ENCODE peak calls at places on chromosome 5, in nine cellular contexts. One of them, this sample, is unnamed.

GRCh38 chr5:73282923-73283322 is 109.9 kb downstream of the TMEM174 start:
- DNase-seq in midbrain: no peak
- DNase-seq in Kasumi-1: no peak
- DNase-seq in A549: no peak
- DNase-seq in naive thymus-derived CD8-positive, alpha-beta T cell: no peak
- DNase-seq in CD8-positive, alpha-beta memory T cell: no peak
- DNase-seq in lower leg skin: no peak
- DNase-seq in islet precursor cell: no peak
- DNase-seq in activated naive CD4-positive, alpha-beta T cell treated with anti-CD3 and anti-CD28 coated beads, Interleukin-2, amount 50 U/mL, for 16 hours: no peak
- DNase-seq in this sample: no peak

GRCh38 chr5:1913578-1913977 is 30.9 kb upstream of the IRX4 start:
- DNase-seq in islet precursor cell: no peak
- DNase-seq in Kasumi-1: no peak
- DNase-seq in A549: no peak
- DNase-seq in midbrain: no peak
- DNase-seq in activated naive CD4-positive, alpha-beta T cell treated with anti-CD3 and anti-CD28 coated beads, Interleukin-2, amount 50 U/mL, for 16 hours: no peak
- DNase-seq in naive thymus-derived CD8-positive, alpha-beta T cell: no peak
- DNase-seq in CD8-positive, alpha-beta memory T cell: no peak
- DNase-seq in lower leg skin: peak; percentile 43
- DNase-seq in this sample: no peak

GRCh38 chr5:61624966-61625681 is 293.1 kb downstream of the ZSWIM6 start:
- DNase-seq in islet precursor cell: no peak
- DNase-seq in naive thymus-derived CD8-positive, alpha-beta T cell: no peak
- DNase-seq in activated naive CD4-positive, alpha-beta T cell treated with anti-CD3 and anti-CD28 coated beads, Interleukin-2, amount 50 U/mL, for 16 hours: no peak
- DNase-seq in lower leg skin: no peak
- DNase-seq in CD8-positive, alpha-beta memory T cell: no peak
- DNase-seq in midbrain: peak; percentile 58
- DNase-seq in A549: no peak
- DNase-seq in Kasumi-1: no peak
- DNase-seq in this sample: no peak

GRCh38 chr5:109939109-109939682 is 249.5 kb downstream of the MAN2A1 start:
- DNase-seq in A549: no peak
- DNase-seq in Kasumi-1: peak; percentile 19
- DNase-seq in activated naive CD4-positive, alpha-beta T cell treated with anti-CD3 and anti-CD28 coated beads, Interleukin-2, amount 50 U/mL, for 16 hours: no peak
- DNase-seq in CD8-positive, alpha-beta memory T cell: no peak
- DNase-seq in midbrain: no peak
- DNase-seq in naive thymus-derived CD8-positive, alpha-beta T cell: no peak
- DNase-seq in lower leg skin: no peak
- DNase-seq in islet precursor cell: no peak
- DNase-seq in this sample: no peak

GRCh38 chr5:65858316-65858715 is 68.1 kb upstream of the ERBIN start:
- DNase-seq in islet precursor cell: no peak
- DNase-seq in Kasumi-1: no peak
- DNase-seq in lower leg skin: no peak
- DNase-seq in midbrain: no peak
- DNase-seq in activated naive CD4-positive, alpha-beta T cell treated with anti-CD3 and anti-CD28 coated beads, Interleukin-2, amount 50 U/mL, for 16 hours: no peak
- DNase-seq in CD8-positive, alpha-beta memory T cell: no peak
- DNase-seq in naive thymus-derived CD8-positive, alpha-beta T cell: no peak
- DNase-seq in A549: no peak
- DNase-seq in this sample: no peak

GRCh38 chr5:170337055-170337454 is 39.5 kb upstream of the LCP2 start:
- DNase-seq in islet precursor cell: no peak
- DNase-seq in naive thymus-derived CD8-positive, alpha-beta T cell: no peak
- DNase-seq in Kasumi-1: peak; percentile 9
- DNase-seq in A549: no peak
- DNase-seq in activated naive CD4-positive, alpha-beta T cell treated with anti-CD3 and anti-CD28 coated beads, Interleukin-2, amount 50 U/mL, for 16 hours: no peak
- DNase-seq in lower leg skin: peak; percentile 20
- DNase-seq in CD8-positive, alpha-beta memory T cell: no peak
- DNase-seq in midbrain: no peak
- DNase-seq in this sample: no peak

GRCh38 chr5:104273725-104274124 is 711.1 kb upstream of the NUDT12 start:
- DNase-seq in naive thymus-derived CD8-positive, alpha-beta T cell: no peak
- DNase-seq in A549: no peak
- DNase-seq in activated naive CD4-positive, alpha-beta T cell treated with anti-CD3 and anti-CD28 coated beads, Interleukin-2, amount 50 U/mL, for 16 hours: no peak
- DNase-seq in islet precursor cell: no peak
- DNase-seq in Kasumi-1: no peak
- DNase-seq in lower leg skin: no peak
- DNase-seq in midbrain: no peak
- DNase-seq in CD8-positive, alpha-beta memory T cell: no peak
- DNase-seq in this sample: no peak

GRCh38 chr5:19923742-19924141 is 64.3 kb downstream of the CDH18 start:
- DNase-seq in lower leg skin: no peak
- DNase-seq in A549: no peak
- DNase-seq in islet precursor cell: no peak
- DNase-seq in naive thymus-derived CD8-positive, alpha-beta T cell: no peak
- DNase-seq in CD8-positive, alpha-beta memory T cell: no peak
- DNase-seq in activated naive CD4-positive, alpha-beta T cell treated with anti-CD3 and anti-CD28 coated beads, Interleukin-2, amount 50 U/mL, for 16 hours: no peak
- DNase-seq in Kasumi-1: no peak
- DNase-seq in midbrain: no peak
- DNase-seq in this sample: no peak

GRCh38 chr5:43036409-43036808 is 3.7 kb downstream of the ANXA2R start:
- DNase-seq in lower leg skin: no peak
- DNase-seq in CD8-positive, alpha-beta memory T cell: no peak
- DNase-seq in A549: no peak
- DNase-seq in islet precursor cell: no peak
- DNase-seq in Kasumi-1: no peak
- DNase-seq in activated naive CD4-positive, alpha-beta T cell treated with anti-CD3 and anti-CD28 coated beads, Interleukin-2, amount 50 U/mL, for 16 hours: no peak
- DNase-seq in naive thymus-derived CD8-positive, alpha-beta T cell: no peak
- DNase-seq in midbrain: no peak
- DNase-seq in this sample: no peak

GRCh38 chr5:79488058-79488457 is 25.9 kb downstream of the HOMER1 start:
- DNase-seq in A549: no peak
- DNase-seq in islet precursor cell: peak; percentile 60
- DNase-seq in lower leg skin: no peak
- DNase-seq in Kasumi-1: no peak
- DNase-seq in activated naive CD4-positive, alpha-beta T cell treated with anti-CD3 and anti-CD28 coated beads, Interleukin-2, amount 50 U/mL, for 16 hours: no peak
- DNase-seq in midbrain: no peak
- DNase-seq in CD8-positive, alpha-beta memory T cell: no peak
- DNase-seq in naive thymus-derived CD8-positive, alpha-beta T cell: no peak
- DNase-seq in this sample: no peak

GRCh38 chr5:8831854-8832253 is 714.0 kb downstream of the SEMA5A start:
- DNase-seq in Kasumi-1: no peak
- DNase-seq in activated naive CD4-positive, alpha-beta T cell treated with anti-CD3 and anti-CD28 coated beads, Interleukin-2, amount 50 U/mL, for 16 hours: no peak
- DNase-seq in midbrain: no peak
- DNase-seq in CD8-positive, alpha-beta memory T cell: no peak
- DNase-seq in islet precursor cell: no peak
- DNase-seq in A549: no peak
- DNase-seq in naive thymus-derived CD8-positive, alpha-beta T cell: no peak
- DNase-seq in lower leg skin: no peak
- DNase-seq in this sample: no peak

GRCh38 chr5:76371955-76372319 is 31.1 kb upstream of the IQGAP2 start:
- DNase-seq in naive thymus-derived CD8-positive, alpha-beta T cell: no peak
- DNase-seq in Kasumi-1: no peak
- DNase-seq in CD8-positive, alpha-beta memory T cell: no peak
- DNase-seq in lower leg skin: no peak
- DNase-seq in A549: no peak
- DNase-seq in midbrain: no peak
- DNase-seq in islet precursor cell: peak; percentile 69
- DNase-seq in activated naive CD4-positive, alpha-beta T cell treated with anti-CD3 and anti-CD28 coated beads, Interleukin-2, amount 50 U/mL, for 16 hours: no peak
- DNase-seq in this sample: no peak

GRCh38 chr5:14138608-14139540 is 4.3 kb upstream of the TRIO start:
- DNase-seq in midbrain: no peak
- DNase-seq in lower leg skin: no peak
- DNase-seq in naive thymus-derived CD8-positive, alpha-beta T cell: no peak
- DNase-seq in activated naive CD4-positive, alpha-beta T cell treated with anti-CD3 and anti-CD28 coated beads, Interleukin-2, amount 50 U/mL, for 16 hours: no peak
- DNase-seq in Kasumi-1: no peak
- DNase-seq in islet precursor cell: peak; percentile 49
- DNase-seq in CD8-positive, alpha-beta memory T cell: no peak
- DNase-seq in A549: no peak
- DNase-seq in this sample: no peak

GRCh38 chr5:32055891-32056866 is 117.9 kb downstream of the GOLPH3 start:
- DNase-seq in CD8-positive, alpha-beta memory T cell: no peak
- DNase-seq in activated naive CD4-positive, alpha-beta T cell treated with anti-CD3 and anti-CD28 coated beads, Interleukin-2, amount 50 U/mL, for 16 hours: no peak
- DNase-seq in midbrain: no peak
- DNase-seq in naive thymus-derived CD8-positive, alpha-beta T cell: no peak
- DNase-seq in Kasumi-1: no peak
- DNase-seq in islet precursor cell: no peak
- DNase-seq in A549: no peak
- DNase-seq in lower leg skin: no peak
- DNase-seq in this sample: no peak

GRCh38 chr5:179416114-179416730 is 71.0 kb upstream of the ADAMTS2 start:
- DNase-seq in CD8-positive, alpha-beta memory T cell: no peak
- DNase-seq in naive thymus-derived CD8-positive, alpha-beta T cell: no peak
- DNase-seq in lower leg skin: peak; percentile 75
- DNase-seq in A549: no peak
- DNase-seq in midbrain: no peak
- DNase-seq in islet precursor cell: peak; percentile 41
- DNase-seq in activated naive CD4-positive, alpha-beta T cell treated with anti-CD3 and anti-CD28 coated beads, Interleukin-2, amount 50 U/mL, for 16 hours: no peak
- DNase-seq in Kasumi-1: no peak
- DNase-seq in this sample: no peak

GRCh38 chr5:148394587-148395019 is 10.8 kb downstream of the FBXO38 start:
- DNase-seq in midbrain: no peak
- DNase-seq in lower leg skin: no peak
- DNase-seq in CD8-positive, alpha-beta memory T cell: no peak
- DNase-seq in Kasumi-1: no peak
- DNase-seq in activated naive CD4-positive, alpha-beta T cell treated with anti-CD3 and anti-CD28 coated beads, Interleukin-2, amount 50 U/mL, for 16 hours: no peak
- DNase-seq in islet precursor cell: no peak
- DNase-seq in A549: no peak
- DNase-seq in naive thymus-derived CD8-positive, alpha-beta T cell: no peak
- DNase-seq in this sample: no peak

GRCh38 chr5:79237735-79238560 is 2.0 kb downstream of the JMY start:
- DNase-seq in A549: no peak
- DNase-seq in CD8-positive, alpha-beta memory T cell: no peak
- DNase-seq in naive thymus-derived CD8-positive, alpha-beta T cell: no peak
- DNase-seq in activated naive CD4-positive, alpha-beta T cell treated with anti-CD3 and anti-CD28 coated beads, Interleukin-2, amount 50 U/mL, for 16 hours: no peak
- DNase-seq in Kasumi-1: peak; percentile 58
- DNase-seq in lower leg skin: no peak
- DNase-seq in midbrain: no peak
- DNase-seq in islet precursor cell: no peak
- DNase-seq in this sample: no peak

GRCh38 chr5:11903121-11903613 is 1.1 kb downstream of the CTNND2 start:
- DNase-seq in midbrain: peak; percentile 39
- DNase-seq in A549: no peak
- DNase-seq in lower leg skin: no peak
- DNase-seq in CD8-positive, alpha-beta memory T cell: no peak
- DNase-seq in Kasumi-1: no peak
- DNase-seq in islet precursor cell: no peak
- DNase-seq in activated naive CD4-positive, alpha-beta T cell treated with anti-CD3 and anti-CD28 coated beads, Interleukin-2, amount 50 U/mL, for 16 hours: no peak
- DNase-seq in naive thymus-derived CD8-positive, alpha-beta T cell: no peak
- DNase-seq in this sample: no peak

GRCh38 chr5:116814656-116815055 is 240.0 kb upstream of the SEMA6A start:
- DNase-seq in midbrain: no peak
- DNase-seq in activated naive CD4-positive, alpha-beta T cell treated with anti-CD3 and anti-CD28 coated beads, Interleukin-2, amount 50 U/mL, for 16 hours: no peak
- DNase-seq in naive thymus-derived CD8-positive, alpha-beta T cell: no peak
- DNase-seq in CD8-positive, alpha-beta memory T cell: no peak
- DNase-seq in lower leg skin: no peak
- DNase-seq in islet precursor cell: no peak
- DNase-seq in Kasumi-1: no peak
- DNase-seq in A549: no peak
- DNase-seq in this sample: no peak

GRCh38 chr5:155655569-155655968 is 642.0 kb downstream of the KIF4B start:
- DNase-seq in naive thymus-derived CD8-positive, alpha-beta T cell: no peak
- DNase-seq in islet precursor cell: no peak
- DNase-seq in midbrain: no peak
- DNase-seq in Kasumi-1: no peak
- DNase-seq in lower leg skin: no peak
- DNase-seq in activated naive CD4-positive, alpha-beta T cell treated with anti-CD3 and anti-CD28 coated beads, Interleukin-2, amount 50 U/mL, for 16 hours: no peak
- DNase-seq in CD8-positive, alpha-beta memory T cell: no peak
- DNase-seq in A549: no peak
- DNase-seq in this sample: no peak

GRCh38 chr5:85049020-85049419 is 664.3 kb upstream of the EDIL3 start:
- DNase-seq in islet precursor cell: peak; percentile 75
- DNase-seq in midbrain: peak; percentile 23
- DNase-seq in CD8-positive, alpha-beta memory T cell: no peak
- DNase-seq in naive thymus-derived CD8-positive, alpha-beta T cell: no peak
- DNase-seq in A549: no peak
- DNase-seq in lower leg skin: no peak
- DNase-seq in Kasumi-1: peak; percentile 59
- DNase-seq in activated naive CD4-positive, alpha-beta T cell treated with anti-CD3 and anti-CD28 coated beads, Interleukin-2, amount 50 U/mL, for 16 hours: no peak
- DNase-seq in this sample: no peak

GRCh38 chr5:150209020-150209635 is 19.3 kb downstream of the SLC6A7 start:
- DNase-seq in lower leg skin: no peak
- DNase-seq in A549: no peak
- DNase-seq in Kasumi-1: peak; percentile 64
- DNase-seq in midbrain: no peak
- DNase-seq in activated naive CD4-positive, alpha-beta T cell treated with anti-CD3 and anti-CD28 coated beads, Interleukin-2, amount 50 U/mL, for 16 hours: no peak
- DNase-seq in naive thymus-derived CD8-positive, alpha-beta T cell: peak; percentile 40
- DNase-seq in islet precursor cell: peak; percentile 75
- DNase-seq in CD8-positive, alpha-beta memory T cell: no peak
- DNase-seq in this sample: no peak

GRCh38 chr5:38553001-38553521 is 3.4 kb downstream of the LIFR start:
- DNase-seq in activated naive CD4-positive, alpha-beta T cell treated with anti-CD3 and anti-CD28 coated beads, Interleukin-2, amount 50 U/mL, for 16 hours: no peak
- DNase-seq in CD8-positive, alpha-beta memory T cell: no peak
- DNase-seq in islet precursor cell: peak; percentile 58
- DNase-seq in naive thymus-derived CD8-positive, alpha-beta T cell: no peak
- DNase-seq in lower leg skin: no peak
- DNase-seq in A549: no peak
- DNase-seq in Kasumi-1: no peak
- DNase-seq in midbrain: no peak
- DNase-seq in this sample: no peak

GRCh38 chr5:3385874-3386536 is 209.6 kb upstream of the IRX1 start:
- DNase-seq in lower leg skin: no peak
- DNase-seq in Kasumi-1: no peak
- DNase-seq in islet precursor cell: peak; percentile 28
- DNase-seq in A549: no peak
- DNase-seq in naive thymus-derived CD8-positive, alpha-beta T cell: no peak
- DNase-seq in midbrain: no peak
- DNase-seq in CD8-positive, alpha-beta memory T cell: no peak
- DNase-seq in activated naive CD4-positive, alpha-beta T cell treated with anti-CD3 and anti-CD28 coated beads, Interleukin-2, amount 50 U/mL, for 16 hours: no peak
- DNase-seq in this sample: no peak

GRCh38 chr5:6194906-6195612 is 183.3 kb downstream of the MED10 start:
- DNase-seq in midbrain: no peak
- DNase-seq in CD8-positive, alpha-beta memory T cell: no peak
- DNase-seq in A549: no peak
- DNase-seq in Kasumi-1: no peak
- DNase-seq in activated naive CD4-positive, alpha-beta T cell treated with anti-CD3 and anti-CD28 coated beads, Interleukin-2, amount 50 U/mL, for 16 hours: no peak
- DNase-seq in lower leg skin: no peak
- DNase-seq in naive thymus-derived CD8-positive, alpha-beta T cell: no peak
- DNase-seq in islet precursor cell: no peak
- DNase-seq in this sample: no peak

GRCh38 chr5:127697894-127698600 is 5.1 kb upstream of the CCDC192 start:
- DNase-seq in Kasumi-1: no peak
- DNase-seq in activated naive CD4-positive, alpha-beta T cell treated with anti-CD3 and anti-CD28 coated beads, Interleukin-2, amount 50 U/mL, for 16 hours: no peak
- DNase-seq in CD8-positive, alpha-beta memory T cell: no peak
- DNase-seq in lower leg skin: no peak
- DNase-seq in A549: peak; percentile 36
- DNase-seq in midbrain: no peak
- DNase-seq in naive thymus-derived CD8-positive, alpha-beta T cell: no peak
- DNase-seq in islet precursor cell: peak; percentile 59
- DNase-seq in this sample: no peak